ENCODE peak calls at places on chromosomes 12 and 14, in six cellular contexts. One of them, this sample, is unnamed.

GRCh38 chr12:122834229-122834920 is 882 bp upstream of the HIP1R start:
- DNase-seq in NCI-H82: peak
- DNase-seq in T-cell: no peak
- DNase-seq in NCI-H345: peak
- DNase-seq in hypothalamus: peak
- DNase-seq in mesothelial cell of epicardium: no peak
- DNase-seq in this sample: peak

GRCh38 chr12:102797513-102797912 is 119.5 kb downstream of the PAH start:
- DNase-seq in NCI-H82: no peak
- DNase-seq in T-cell: no peak
- DNase-seq in NCI-H345: no peak
- DNase-seq in hypothalamus: no peak
- DNase-seq in mesothelial cell of epicardium: no peak
- DNase-seq in this sample: no peak

GRCh38 chr12:116382456-116382902 is 105.0 kb upstream of the MED13L start:
- DNase-seq in NCI-H82: no peak
- DNase-seq in T-cell: no peak
- DNase-seq in NCI-H345: no peak
- DNase-seq in hypothalamus: no peak
- DNase-seq in mesothelial cell of epicardium: no peak
- DNase-seq in this sample: no peak

GRCh38 chr14:34237098-34237497 is 224.9 kb downstream of the SPTSSA start:
- DNase-seq in NCI-H82: no peak
- DNase-seq in T-cell: no peak
- DNase-seq in NCI-H345: peak
- DNase-seq in hypothalamus: no peak
- DNase-seq in mesothelial cell of epicardium: no peak
- DNase-seq in this sample: no peak

GRCh38 chr14:73478684-73479083 is 12.0 kb upstream of the RIOX1 start:
- DNase-seq in NCI-H82: no peak
- DNase-seq in T-cell: no peak
- DNase-seq in NCI-H345: no peak
- DNase-seq in hypothalamus: no peak
- DNase-seq in mesothelial cell of epicardium: no peak
- DNase-seq in this sample: no peak

GRCh38 chr12:26092706-26093105 is 32.1 kb downstream of the BHLHE41 start:
- DNase-seq in NCI-H82: no peak
- DNase-seq in T-cell: no peak
- DNase-seq in NCI-H345: no peak
- DNase-seq in hypothalamus: no peak
- DNase-seq in mesothelial cell of epicardium: no peak
- DNase-seq in this sample: peak

GRCh38 chr14:33120966-33121365 is 182.3 kb downstream of the NPAS3 start:
- DNase-seq in NCI-H82: no peak
- DNase-seq in T-cell: no peak
- DNase-seq in NCI-H345: no peak
- DNase-seq in hypothalamus: no peak
- DNase-seq in mesothelial cell of epicardium: no peak
- DNase-seq in this sample: peak

GRCh38 chr12:26736563-26737486 is 96.2 kb downstream of the ITPR2 start:
- DNase-seq in NCI-H82: no peak
- DNase-seq in T-cell: no peak
- DNase-seq in NCI-H345: no peak
- DNase-seq in hypothalamus: no peak
- DNase-seq in mesothelial cell of epicardium: no peak
- DNase-seq in this sample: peak

GRCh38 chr12:122872815-122873361 is 23.0 kb downstream of the VPS37B start:
- DNase-seq in NCI-H82: no peak
- DNase-seq in T-cell: no peak
- DNase-seq in NCI-H345: peak
- DNase-seq in hypothalamus: no peak
- DNase-seq in mesothelial cell of epicardium: no peak
- DNase-seq in this sample: no peak

GRCh38 chr12:1918875-1919236 is 404 bp upstream of the CACNA2D4 start:
- DNase-seq in NCI-H82: no peak
- DNase-seq in T-cell: no peak
- DNase-seq in NCI-H345: no peak
- DNase-seq in hypothalamus: no peak
- DNase-seq in mesothelial cell of epicardium: no peak
- DNase-seq in this sample: no peak

GRCh38 chr12:110424237-110424636 is 20.7 kb upstream of the ANAPC7 start:
- DNase-seq in NCI-H82: no peak
- DNase-seq in T-cell: no peak
- DNase-seq in NCI-H345: no peak
- DNase-seq in hypothalamus: no peak
- DNase-seq in mesothelial cell of epicardium: no peak
- DNase-seq in this sample: no peak

GRCh38 chr12:93419388-93420034 is 22.2 kb downstream of the UBE2N start:
- DNase-seq in NCI-H82: peak
- DNase-seq in T-cell: no peak
- DNase-seq in NCI-H345: peak
- DNase-seq in hypothalamus: no peak
- DNase-seq in mesothelial cell of epicardium: no peak
- DNase-seq in this sample: peak

GRCh38 chr14:73723411-73723798 is 9.2 kb upstream of the PNMA1 start:
- DNase-seq in NCI-H82: no peak
- DNase-seq in T-cell: no peak
- DNase-seq in NCI-H345: no peak
- DNase-seq in hypothalamus: no peak
- DNase-seq in mesothelial cell of epicardium: no peak
- DNase-seq in this sample: no peak

GRCh38 chr12:117134059-117134458 is 34.8 kb upstream of the TESC start:
- DNase-seq in NCI-H82: no peak
- DNase-seq in T-cell: peak
- DNase-seq in NCI-H345: no peak
- DNase-seq in hypothalamus: no peak
- DNase-seq in mesothelial cell of epicardium: no peak
- DNase-seq in this sample: no peak

GRCh38 chr12:50765325-50765911 is 1.5 kb downstream of the ATF1 start:
- DNase-seq in NCI-H82: peak
- DNase-seq in T-cell: peak
- DNase-seq in NCI-H345: peak
- DNase-seq in hypothalamus: peak
- DNase-seq in mesothelial cell of epicardium: no peak
- DNase-seq in this sample: peak

GRCh38 chr14:56197150-56197549 is 78.9 kb downstream of the PELI2 start:
- DNase-seq in NCI-H82: no peak
- DNase-seq in T-cell: no peak
- DNase-seq in NCI-H345: no peak
- DNase-seq in hypothalamus: no peak
- DNase-seq in mesothelial cell of epicardium: no peak
- DNase-seq in this sample: no peak